ENCODE peak calls at places on chromosomes 11 and 22, in five cellular contexts. One of them, this sample, is unnamed.
A peak's percentile ranks its signal among the peaks of the same experiment; 100 is the strongest.

GRCh38 chr11:120390585-120390922 is 54.3 kb downstream of the ARHGEF12 start:
- DNase-seq in endothelial cell: no peak
- DNase-seq in AG08396: no peak
- DNase-seq in activated T-cell treated with anti-CD3 and anti-CD28 coated beads for 1 hour: no peak
- DNase-seq in stromal cell of bone marrow: no peak
- DNase-seq in this sample: no peak

GRCh38 chr22:40491990-40492631 is 121.7 kb downstream of the SGSM3 start:
- DNase-seq in activated T-cell treated with anti-CD3 and anti-CD28 coated beads for 1 hour: no peak
- DNase-seq in AG08396: peak; percentile 25
- DNase-seq in endothelial cell: no peak
- DNase-seq in stromal cell of bone marrow: peak; percentile 61
- DNase-seq in this sample: no peak

GRCh38 chr11:59012106-59012941 is 73.0 kb downstream of the GLYATL1 start:
- DNase-seq in stromal cell of bone marrow: no peak
- DNase-seq in endothelial cell: no peak
- DNase-seq in activated T-cell treated with anti-CD3 and anti-CD28 coated beads for 1 hour: no peak
- DNase-seq in AG08396: no peak
- DNase-seq in this sample: no peak

GRCh38 chr11:65560555-65561418 is 2.6 kb upstream of the LTBP3 start:
- DNase-seq in activated T-cell treated with anti-CD3 and anti-CD28 coated beads for 1 hour: no peak
- DNase-seq in endothelial cell: no peak
- DNase-seq in stromal cell of bone marrow: no peak
- DNase-seq in AG08396: peak; percentile 48
- DNase-seq in this sample: no peak

GRCh38 chr11:12585861-12586260 is 88.4 kb upstream of the TEAD1 start:
- DNase-seq in activated T-cell treated with anti-CD3 and anti-CD28 coated beads for 1 hour: no peak
- DNase-seq in stromal cell of bone marrow: no peak
- DNase-seq in endothelial cell: no peak
- DNase-seq in AG08396: no peak
- DNase-seq in this sample: no peak

GRCh38 chr11:124536520-124536919 is 6.9 kb downstream of the OR8B12 start:
- DNase-seq in stromal cell of bone marrow: no peak
- DNase-seq in endothelial cell: no peak
- DNase-seq in AG08396: peak; percentile 8
- DNase-seq in activated T-cell treated with anti-CD3 and anti-CD28 coated beads for 1 hour: no peak
- DNase-seq in this sample: no peak

GRCh38 chr22:40128989-40129388 is 48.7 kb upstream of the TNRC6B start:
- DNase-seq in stromal cell of bone marrow: no peak
- DNase-seq in endothelial cell: no peak
- DNase-seq in AG08396: no peak
- DNase-seq in activated T-cell treated with anti-CD3 and anti-CD28 coated beads for 1 hour: no peak
- DNase-seq in this sample: no peak

GRCh38 chr11:65742353-65742752 is 21.8 kb upstream of the RNASEH2C start:
- DNase-seq in activated T-cell treated with anti-CD3 and anti-CD28 coated beads for 1 hour: no peak
- DNase-seq in endothelial cell: no peak
- DNase-seq in AG08396: no peak
- DNase-seq in stromal cell of bone marrow: no peak
- DNase-seq in this sample: no peak

GRCh38 chr11:60936467-60937143 is 12.3 kb downstream of the TMEM132A start:
- DNase-seq in stromal cell of bone marrow: no peak
- DNase-seq in activated T-cell treated with anti-CD3 and anti-CD28 coated beads for 1 hour: no peak
- DNase-seq in endothelial cell: no peak
- DNase-seq in AG08396: no peak
- DNase-seq in this sample: no peak

GRCh38 chr11:19777342-19778102 is 64.9 kb downstream of the NAV2 start:
- DNase-seq in endothelial cell: no peak
- DNase-seq in activated T-cell treated with anti-CD3 and anti-CD28 coated beads for 1 hour: no peak
- DNase-seq in AG08396: peak; percentile 76
- DNase-seq in stromal cell of bone marrow: no peak
- DNase-seq in this sample: no peak

GRCh38 chr11:104057908-104058307 is 21.5 kb downstream of the DDI1 start:
- DNase-seq in endothelial cell: no peak
- DNase-seq in stromal cell of bone marrow: no peak
- DNase-seq in AG08396: no peak
- DNase-seq in activated T-cell treated with anti-CD3 and anti-CD28 coated beads for 1 hour: no peak
- DNase-seq in this sample: no peak

GRCh38 chr11:64299847-64300648 is at the start of gene CATSPERZ:
- DNase-seq in AG08396: no peak
- DNase-seq in endothelial cell: no peak
- DNase-seq in activated T-cell treated with anti-CD3 and anti-CD28 coated beads for 1 hour: no peak
- DNase-seq in stromal cell of bone marrow: no peak
- DNase-seq in this sample: no peak